ENCODE peak calls at places on chromosomes 4 and X, in nine cellular contexts. I is dorsolateral prefrontal cortex, B is AG04450, L is stomach, O is neural progenitor cell, S is tibial artery, X is brain microvascular endothelial cell, Z is ascending aorta, H is lower lobe of right lung. W is an unnamed sample.

GRCh38 chrX:1444896-1445480 is 7.7 kb downstream of the ASMTL start:
- DNase-seq in X (no peak), Z (no peak), S (no peak), O (no peak), I (no peak), L (no peak), H (peak; percentile 13), B (no peak), W (peak; percentile 43)

GRCh38 chrX:21691512-21692018 is 33.4 kb upstream of the KLHL34 start:
- DNase-seq in B (no peak), I (no peak), Z (no peak), X (no peak), H (no peak), O (no peak), S (no peak), L (no peak), W (no peak)

GRCh38 chr4:108060164-108060563 is 70.5 kb downstream of the HADH start:
- DNase-seq in O (peak; percentile 32), Z (no peak), B (peak; percentile 4), X (peak; percentile 35), S (no peak), H (no peak), L (no peak), I (no peak), W (no peak)

GRCh38 chr4:47145630-47146029 is 114.3 kb downstream of the GABRB1 start:
- DNase-seq in Z (no peak), O (no peak), L (no peak), B (peak; percentile 67), S (no peak), X (peak; percentile 94), H (no peak), I (no peak), W (no peak)

GRCh38 chr4:118992149-118992548 is 103.5 kb downstream of the SYNPO2 start:
- DNase-seq in I (no peak), B (no peak), L (no peak), X (no peak), H (no peak), S (no peak), Z (no peak), O (no peak), W (no peak)

GRCh38 chr4:132383571-132384199 is 765.4 kb upstream of the PCDH10 start:
- DNase-seq in L (no peak), O (no peak), H (no peak), I (no peak), X (no peak), Z (no peak), S (no peak), B (no peak), W (no peak)

GRCh38 chrX:45527834-45528233 is 327.2 kb upstream of the DIPK2B start:
- DNase-seq in Z (no peak), X (no peak), L (no peak), B (no peak), O (no peak), I (no peak), S (no peak), H (no peak), W (no peak)

GRCh38 chrX:118182050-118182449 is 65.4 kb upstream of the KLHL13 start:
- DNase-seq in X (no peak), L (no peak), S (no peak), H (no peak), O (no peak), B (no peak), Z (no peak), I (no peak), W (no peak)

GRCh38 chr4:153465583-153465921 is 608 bp upstream of the TMEM131L start:
- DNase-seq in Z (no peak), X (peak; percentile 70), B (no peak), I (peak; percentile 56), S (peak; percentile 61), O (peak; percentile 54), H (peak; percentile 63), L (peak; percentile 41), W (peak; percentile 87)

GRCh38 chr4:94676910-94677309 is 80.8 kb upstream of the BMPR1B start:
- DNase-seq in L (no peak), Z (no peak), H (no peak), S (no peak), B (no peak), O (no peak), I (no peak), X (peak; percentile 61), W (no peak)

GRCh38 chrX:154751121-154751668 is 318 bp upstream of the GAB3 start:
- DNase-seq in X (no peak), H (peak; percentile 45), B (no peak), I (no peak), L (no peak), S (no peak), O (no peak), Z (no peak), W (no peak)

GRCh38 chrX:130097507-130098201 is 12.6 kb downstream of the ELF4 start:
- DNase-seq in Z (no peak), B (no peak), L (peak; percentile 53), X (no peak), H (peak; percentile 69), S (no peak), O (no peak), I (no peak), W (no peak)

GRCh38 chr4:2800691-2801596 is 8.1 kb downstream of the SH3BP2 start:
- DNase-seq in B (no peak), O (peak; percentile 66), I (peak; percentile 69), X (no peak), H (peak; percentile 90), Z (peak; percentile 62), S (peak; percentile 79), L (peak; percentile 62), W (no peak)

GRCh38 chr4:170400346-170400745 is 310.6 kb upstream of the AADAT start:
- DNase-seq in H (no peak), O (peak; percentile 15), I (no peak), Z (no peak), X (no peak), B (no peak), S (no peak), L (no peak), W (no peak)

GRCh38 chr4:37471971-37472370 is 214.2 kb downstream of the RELL1 start:
- DNase-seq in L (peak; percentile 73), I (no peak), S (peak; percentile 29), X (no peak), B (no peak), Z (no peak), O (no peak), H (peak; percentile 66), W (no peak)

GRCh38 chrX:1491851-1492349 is 39.2 kb upstream of the ASMTL start:
- DNase-seq in S (no peak), B (no peak), O (peak; percentile 74), I (peak; percentile 7), L (no peak), H (no peak), Z (no peak), X (peak; percentile 12), W (peak; percentile 24)

GRCh38 chr4:89290727-89291126 is 16.9 kb downstream of the GPRIN3 start:
- DNase-seq in X (no peak), O (no peak), B (no peak), H (no peak), L (no peak), S (no peak), I (no peak), Z (no peak), W (no peak)

GRCh38 chr4:17823871-17824669 is 13.3 kb downstream of the NCAPG start:
- DNase-seq in B (no peak), S (no peak), L (no peak), I (no peak), Z (no peak), H (no peak), X (no peak), O (no peak), W (no peak)

DNA sequence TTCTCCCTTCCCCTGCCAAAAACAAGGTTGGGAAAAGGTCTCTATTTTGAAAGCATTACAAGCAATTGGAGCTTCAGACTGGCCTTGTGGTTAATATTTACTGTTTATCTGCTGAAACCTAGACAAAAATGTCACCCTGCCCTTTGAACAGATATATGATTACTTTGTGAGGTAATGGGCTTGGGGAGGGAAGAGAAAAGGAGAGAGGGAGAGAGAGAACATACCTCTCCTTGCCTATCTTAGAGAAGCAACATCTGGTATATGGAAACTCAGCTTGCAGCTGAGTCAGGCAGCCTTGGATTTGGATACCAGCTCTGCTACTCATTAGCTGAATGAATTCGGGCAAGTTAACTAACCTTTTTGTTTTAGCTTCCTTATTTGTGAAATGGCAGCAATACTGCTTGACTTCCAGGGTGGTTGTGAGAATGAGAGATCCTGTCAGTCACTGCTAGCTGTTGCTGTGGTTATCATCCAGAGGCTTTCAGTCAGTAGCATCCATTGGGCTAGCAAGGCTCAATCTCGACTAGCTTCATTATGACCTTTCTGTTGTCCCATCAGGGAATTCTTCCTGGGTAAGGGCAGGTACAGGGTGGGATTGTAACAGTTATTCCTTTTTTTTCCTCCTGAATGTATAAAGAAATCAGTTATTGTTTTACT is 41.1 kb downstream of the ZFX start:
- DNase-seq in L (no peak), H (no peak), I (no peak), B (peak; percentile 24), Z (no peak), S (no peak), O (no peak), X (no peak), W (no peak)
- H3K4me3 ChIP-seq in L (no peak overlapping the region), H (no peak overlapping the region), I (no peak overlapping the region), B (no peak overlapping the region), Z (no peak overlapping the region), S (no peak overlapping the region), O (no peak overlapping the region), X (no peak overlapping the region), W (no peak overlapping the region)

GRCh38 chr4:61723492-61723891 is 523.4 kb downstream of the ADGRL3 start:
- DNase-seq in S (no peak), I (no peak), X (no peak), Z (no peak), B (no peak), L (no peak), H (no peak), O (no peak), W (no peak)
- H3K27ac ChIP-seq in S (no peak overlapping the region), I (no peak overlapping the region), X (no peak overlapping the region), Z (no peak overlapping the region), B (no peak overlapping the region), L (no peak overlapping the region), H (no peak overlapping the region), O (no peak overlapping the region), W (no peak overlapping the region)

GRCh38 chr4:77466430-77466829 is 139.2 kb upstream of the CXCL13 start:
- DNase-seq in S (no peak), H (no peak), I (no peak), X (no peak), L (no peak), B (no peak), Z (no peak), O (no peak), W (no peak)

DNA sequence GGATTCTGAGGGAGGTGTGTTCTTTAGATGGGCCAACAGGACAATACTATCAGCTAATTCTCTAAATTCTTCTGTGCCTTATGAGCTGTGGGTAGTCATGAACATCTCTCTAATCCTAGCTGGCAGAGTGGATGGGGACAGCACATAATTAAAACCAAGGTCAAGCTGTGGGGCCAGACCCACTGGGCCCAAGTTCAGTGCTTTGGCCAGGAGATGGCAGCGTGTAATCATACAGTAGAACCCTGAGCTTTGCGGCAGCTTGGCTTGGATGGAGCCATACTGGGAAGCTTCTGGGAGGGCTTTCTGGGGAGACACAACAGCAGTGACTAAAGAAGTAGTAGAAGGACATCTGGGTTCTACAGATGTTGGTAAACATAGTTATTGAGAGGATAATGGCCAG is 140.3 kb upstream of the CXCL13 start:
- DNase-seq in H (no peak), S (no peak), O (no peak), Z (no peak), I (no peak), X (peak; percentile 22), L (peak; percentile 62), B (no peak), W (no peak)
- TF ChIP-seq CTCF in H (peak; percentile 42), S (no peak), O (peak; percentile 4), Z (no peak), I (peak; percentile 22), X (peak; percentile 73), L (no peak), B (peak; percentile 12), W (no peak)

GRCh38 chrX:136220535-136220934 is 30.7 kb downstream of the MAP7D3 start:
- DNase-seq in O (no peak), I (no peak), Z (no peak), B (no peak), X (no peak), H (no peak), S (no peak), L (no peak), W (no peak)
- H3K4me3 ChIP-seq in O (no peak overlapping the region), I (no peak overlapping the region), Z (no peak overlapping the region), B (no peak overlapping the region), X (no peak overlapping the region), H (no peak overlapping the region), S (no peak overlapping the region), L (no peak overlapping the region), W (no peak overlapping the region)

W was measured in coronary artery.